ENCODE peak calls at places on chromosomes 12 and 14, in five cellular contexts. R is NCI-H2029, L is lung, J is NCI-H1417, F is NCI-H748 treated with DMSO at 0.1 percent for 48 hours. D is an unnamed sample.

GRCh38 chr12:111529424-111530368 is 69.4 kb downstream of the ATXN2 start:
- DNase-seq in R (peak), L (no peak), J (peak), F (peak), D (peak)

GRCh38 chr14:32565256-32565655 is 236.2 kb downstream of the AKAP6 start:
- DNase-seq in R (peak), L (no peak), J (peak), F (no peak), D (no peak)

GRCh38 chr12:130195776-130196175 is 33.5 kb downstream of the FZD10 start:
- DNase-seq in R (no peak), L (no peak), J (no peak), F (no peak), D (no peak)

GRCh38 chr14:49933128-49933527 is 40.2 kb downstream of the ARF6 start:
- DNase-seq in R (no peak), L (no peak), J (no peak), F (no peak), D (no peak)

GRCh38 chr12:58364389-58365086 is 423.2 kb downstream of the ATP23 start:
- DNase-seq in R (no peak), L (no peak), J (no peak), F (no peak), D (no peak)

GRCh38 chr14:49160983-49161382 is 425.2 kb downstream of the RPS29 start:
- DNase-seq in R (no peak), L (no peak), J (no peak), F (no peak), D (no peak)

GRCh38 chr12:131375972-131376345 is 334.9 kb upstream of the SFSWAP start:
- DNase-seq in R (no peak), L (no peak), J (no peak), F (no peak), D (no peak)

GRCh38 chr14:31992051-31992450 is 85.1 kb upstream of the ARHGAP5 start:
- DNase-seq in R (no peak), L (no peak), J (no peak), F (no peak), D (no peak)

GRCh38 chr12:34345801-34346200 is 323.5 kb downstream of the ALG10 start:
- DNase-seq in R (no peak), L (no peak), J (no peak), F (peak), D (no peak)

GRCh38 chr12:29104495-29104894 is 44.6 kb upstream of the FAR2 start:
- DNase-seq in R (no peak), L (no peak), J (no peak), F (no peak), D (no peak)

GRCh38 chr12:44428825-44429224 is 447.3 kb downstream of the NELL2 start:
- DNase-seq in R (no peak), L (no peak), J (no peak), F (no peak), D (peak)

GRCh38 chr14:86652512-86652911 is 1122.6 kb downstream of the FLRT2 start:
- DNase-seq in R (no peak), L (no peak), J (no peak), F (no peak), D (no peak)

GRCh38 chr14:67583711-67584644 is 16.1 kb downstream of the PIGH start:
- DNase-seq in R (no peak), L (no peak), J (peak), F (peak), D (peak)